ENCODE peak calls at places on chromosomes 13 and 19, in five cellular contexts. C, Y, X, K and F are unnamed samples.

GRCh38 chr13:94548382-94549240 is 47.3 kb downstream of the TGDS start:
- DNase-seq in C (no peak), Y (peak; percentile 96), X (no peak), K (no peak), F (peak; percentile 82)

GRCh38 chr19:28020631-28021315 is 1192.2 kb downstream of the UQCRFS1 start:
- DNase-seq in C (no peak), Y (no peak), X (no peak), K (no peak), F (peak; percentile 7)

GRCh38 chr13:22049384-22049783 is 378.5 kb downstream of the FGF9 start:
- DNase-seq in C (no peak), Y (no peak), X (no peak), K (no peak), F (no peak)

GRCh38 chr19:57105976-57106610 is 13.7 kb upstream of the USP29 start:
- DNase-seq in C (no peak), Y (no peak), X (no peak), K (no peak), F (no peak)

GRCh38 chr13:30366083-30366482 is 56.2 kb upstream of the UBE2L5 start:
- DNase-seq in C (no peak), Y (no peak), X (no peak), K (no peak), F (no peak)

GRCh38 chr19:1015782-1016646 is 4.9 kb downstream of the TMEM259 start:
- DNase-seq in C (no peak), Y (no peak), X (no peak), K (no peak), F (peak; percentile 42)

GRCh38 chr19:15584541-15585115 is 30.4 kb upstream of the CYP4F8 start:
- DNase-seq in C (no peak), Y (peak; percentile 36), X (no peak), K (peak; percentile 7), F (peak; percentile 61)

GRCh38 chr19:1967087-1967608 is 26.2 kb downstream of the CSNK1G2 start:
- DNase-seq in C (no peak), Y (no peak), X (no peak), K (no peak), F (no peak)

GRCh38 chr13:76934671-76935070 is 13.6 kb upstream of the ACOD1 start:
- DNase-seq in C (no peak), Y (no peak), X (no peak), K (no peak), F (no peak)

GRCh38 chr19:31699421-31699820 is 350.2 kb upstream of the TSHZ3 start:
- DNase-seq in C (no peak), Y (no peak), X (no peak), K (no peak), F (peak; percentile 39)

GRCh38 chr13:77377016-77377415 is 50.1 kb upstream of the MYCBP2 start:
- DNase-seq in C (no peak), Y (no peak), X (no peak), K (no peak), F (no peak)